ENCODE peak calls at places on chromosomes 1 and 21, in eight cellular contexts. One of them, this sample, is unnamed. For H3K27me3 and H3K4me1, the result is how much of the 10 kb centered on the place peaks cover.

GRCh38 chr1:27945020-27945419 is 10.2 kb downstream of the SMPDL3B start:
- DNase-seq in small intestine: no peak
- DNase-seq in aorta: no peak
- DNase-seq in testis: no peak
- DNase-seq in CD8-positive, alpha-beta memory T cell: no peak
- DNase-seq in CD8-positive, alpha-beta T cell: no peak
- DNase-seq in ovary: no peak
- DNase-seq in body of pancreas: no peak
- DNase-seq in this sample: no peak

GRCh38 chr1:212487286-212487685 is 54.6 kb downstream of the NENF start:
- DNase-seq in CD8-positive, alpha-beta T cell: no peak
- DNase-seq in small intestine: no peak
- DNase-seq in ovary: no peak
- DNase-seq in CD8-positive, alpha-beta memory T cell: no peak
- DNase-seq in body of pancreas: no peak
- DNase-seq in aorta: peak
- DNase-seq in testis: no peak
- DNase-seq in this sample: no peak

GRCh38 chr1:164725401-164725800 is 166.4 kb downstream of the PBX1 start:
- DNase-seq in aorta: no peak
- DNase-seq in CD8-positive, alpha-beta T cell: no peak
- DNase-seq in ovary: peak
- DNase-seq in body of pancreas: peak
- DNase-seq in CD8-positive, alpha-beta memory T cell: no peak
- DNase-seq in testis: no peak
- DNase-seq in small intestine: no peak
- DNase-seq in this sample: peak

GRCh38 chr1:52159033-52159789 is 17.3 kb downstream of the ZFYVE9 start:
- DNase-seq in aorta: no peak
- DNase-seq in ovary: no peak
- DNase-seq in testis: no peak
- DNase-seq in body of pancreas: no peak
- DNase-seq in CD8-positive, alpha-beta T cell: no peak
- DNase-seq in CD8-positive, alpha-beta memory T cell: no peak
- DNase-seq in small intestine: no peak
- DNase-seq in this sample: no peak

GRCh38 chr1:32334864-32335618 is 992 bp downstream of the MARCKSL1 start:
- DNase-seq in CD8-positive, alpha-beta memory T cell: peak
- DNase-seq in CD8-positive, alpha-beta T cell: peak
- DNase-seq in ovary: peak
- DNase-seq in aorta: peak
- DNase-seq in small intestine: peak
- DNase-seq in body of pancreas: peak
- DNase-seq in testis: no peak
- DNase-seq in this sample: peak

GRCh38 chr1:234696148-234696576 is 86.2 kb upstream of the IRF2BP2 start:
- DNase-seq in ovary: no peak
- DNase-seq in CD8-positive, alpha-beta T cell: no peak
- DNase-seq in CD8-positive, alpha-beta memory T cell: no peak
- DNase-seq in small intestine: no peak
- DNase-seq in testis: no peak
- DNase-seq in body of pancreas: no peak
- DNase-seq in aorta: no peak
- DNase-seq in this sample: no peak

GRCh38 chr21:33943293-33943692 is 27.7 kb upstream of the ATP5PO start:
- DNase-seq in body of pancreas: no peak
- DNase-seq in testis: no peak
- DNase-seq in ovary: no peak
- DNase-seq in CD8-positive, alpha-beta memory T cell: no peak
- DNase-seq in CD8-positive, alpha-beta T cell: no peak
- DNase-seq in aorta: no peak
- DNase-seq in small intestine: no peak
- DNase-seq in this sample: no peak

GRCh38 chr1:116334015-116334547 is 39.0 kb upstream of the ATP1A1 start:
- DNase-seq in body of pancreas: peak
- DNase-seq in testis: no peak
- DNase-seq in aorta: no peak
- DNase-seq in small intestine: peak
- DNase-seq in ovary: no peak
- DNase-seq in CD8-positive, alpha-beta T cell: no peak
- DNase-seq in CD8-positive, alpha-beta memory T cell: no peak
- DNase-seq in this sample: peak

GRCh38 chr1:165661691-165662090 is 30.7 kb downstream of the MGST3 start:
- DNase-seq in testis: no peak
- DNase-seq in CD8-positive, alpha-beta memory T cell: no peak
- DNase-seq in aorta: no peak
- DNase-seq in body of pancreas: no peak
- DNase-seq in ovary: no peak
- DNase-seq in small intestine: no peak
- DNase-seq in CD8-positive, alpha-beta T cell: no peak
- DNase-seq in this sample: no peak

GRCh38 chr1:72649974-72650373 is 367.6 kb upstream of the NEGR1 start:
- DNase-seq in CD8-positive, alpha-beta memory T cell: no peak
- DNase-seq in CD8-positive, alpha-beta T cell: no peak
- DNase-seq in ovary: no peak
- DNase-seq in aorta: no peak
- DNase-seq in testis: no peak
- DNase-seq in body of pancreas: no peak
- DNase-seq in small intestine: no peak
- DNase-seq in this sample: no peak

GRCh38 chr1:66182551-66183178 is 351.3 kb upstream of the SGIP1 start:
- DNase-seq in CD8-positive, alpha-beta T cell: peak
- DNase-seq in ovary: peak
- DNase-seq in body of pancreas: no peak
- DNase-seq in CD8-positive, alpha-beta memory T cell: no peak
- DNase-seq in aorta: no peak
- DNase-seq in testis: no peak
- DNase-seq in small intestine: peak
- DNase-seq in this sample: no peak

GRCh38 chr1:75937034-75937433 is 4.8 kb upstream of the ASB17 start:
- DNase-seq in CD8-positive, alpha-beta T cell: no peak
- DNase-seq in ovary: no peak
- DNase-seq in testis: no peak
- DNase-seq in CD8-positive, alpha-beta memory T cell: no peak
- DNase-seq in body of pancreas: no peak
- DNase-seq in small intestine: no peak
- DNase-seq in aorta: no peak
- DNase-seq in this sample: no peak

GRCh38 chr1:204746838-204747442 is 61.4 kb upstream of the LRRN2 start:
- DNase-seq in aorta: no peak
- DNase-seq in CD8-positive, alpha-beta T cell: peak
- DNase-seq in ovary: peak
- DNase-seq in testis: peak
- DNase-seq in CD8-positive, alpha-beta memory T cell: peak
- DNase-seq in body of pancreas: peak
- DNase-seq in small intestine: peak
- DNase-seq in this sample: peak

DNA sequence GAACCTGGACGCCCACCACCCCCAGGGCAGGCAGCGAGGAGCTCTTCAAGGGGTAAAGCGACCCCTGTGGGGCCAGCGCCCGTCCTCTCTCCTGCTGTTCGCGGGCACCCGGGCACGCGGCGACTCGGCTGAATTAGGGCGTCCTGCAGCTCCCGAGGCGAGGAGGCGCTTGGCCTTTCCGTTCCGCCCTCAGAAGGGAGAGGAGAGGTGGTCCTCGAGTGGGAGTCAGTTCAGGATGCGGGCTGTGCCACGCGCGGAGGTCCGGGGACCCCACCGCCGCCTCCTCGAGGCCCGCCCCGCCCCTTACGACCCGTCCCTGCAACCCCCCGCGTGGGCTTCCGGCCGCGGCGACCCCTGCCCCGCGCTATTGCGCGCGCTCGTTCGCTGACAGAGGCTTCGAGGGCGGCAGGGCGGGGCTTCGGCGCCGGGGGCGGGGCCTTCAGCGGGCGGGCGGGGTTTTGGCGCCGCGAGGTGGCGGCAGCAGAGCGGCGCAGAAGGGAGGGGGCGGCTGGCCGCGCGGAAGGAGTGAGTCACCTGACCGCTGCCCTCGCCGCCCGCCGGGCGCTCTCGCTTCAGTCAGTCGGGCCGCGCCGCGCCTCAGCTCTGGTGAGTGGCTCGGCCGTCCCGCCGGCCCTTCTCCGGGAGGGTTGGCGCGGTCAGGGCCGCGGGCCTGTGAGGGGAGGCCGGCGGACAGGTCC is at the start of gene BACH1:
- DNase-seq in CD8-positive, alpha-beta memory T cell: peak
- DNase-seq in ovary: peak
- DNase-seq in aorta: peak
- DNase-seq in body of pancreas: peak
- DNase-seq in testis: peak
- DNase-seq in small intestine: peak
- DNase-seq in CD8-positive, alpha-beta T cell: peak
- DNase-seq in this sample: peak
- H3K4me3 ChIP-seq in CD8-positive, alpha-beta memory T cell: peak
- H3K4me3 ChIP-seq in ovary: peak
- H3K4me3 ChIP-seq in aorta: peak
- H3K4me3 ChIP-seq in body of pancreas: peak
- H3K4me3 ChIP-seq in testis: peak
- H3K4me3 ChIP-seq in small intestine: peak
- H3K4me3 ChIP-seq in CD8-positive, alpha-beta T cell: peak
- H3K4me3 ChIP-seq in this sample: peak

GRCh38 chr1:109109906-109110305 is 4.0 kb upstream of the ELAPOR1 start:
- DNase-seq in testis: no peak
- DNase-seq in body of pancreas: no peak
- DNase-seq in CD8-positive, alpha-beta T cell: no peak
- DNase-seq in small intestine: no peak
- DNase-seq in CD8-positive, alpha-beta memory T cell: no peak
- DNase-seq in ovary: no peak
- DNase-seq in aorta: no peak
- DNase-seq in this sample: no peak
- H3K27me3 ChIP-seq in testis: under half
- H3K27me3 ChIP-seq in body of pancreas: under half
- H3K27me3 ChIP-seq in CD8-positive, alpha-beta T cell: under half
- H3K27me3 ChIP-seq in small intestine: under half
- H3K27me3 ChIP-seq in CD8-positive, alpha-beta memory T cell: under half
- H3K27me3 ChIP-seq in ovary: under half
- H3K27me3 ChIP-seq in aorta: under half
- H3K27me3 ChIP-seq in this sample: under half

GRCh38 chr1:10968411-10968826 is 44.0 kb upstream of the TARDBP start:
- DNase-seq in ovary: no peak
- DNase-seq in body of pancreas: peak
- DNase-seq in CD8-positive, alpha-beta T cell: no peak
- DNase-seq in aorta: no peak
- DNase-seq in CD8-positive, alpha-beta memory T cell: no peak
- DNase-seq in testis: peak
- DNase-seq in small intestine: peak
- DNase-seq in this sample: no peak
- H3K4me1 ChIP-seq in ovary: under half
- H3K4me1 ChIP-seq in body of pancreas: under half
- H3K4me1 ChIP-seq in CD8-positive, alpha-beta T cell: under half
- H3K4me1 ChIP-seq in aorta: under half
- H3K4me1 ChIP-seq in CD8-positive, alpha-beta memory T cell: under half
- H3K4me1 ChIP-seq in testis: under half
- H3K4me1 ChIP-seq in small intestine: under half
- H3K4me1 ChIP-seq in this sample: under half

GRCh38 chr1:160868141-160868540 is 5.5 kb upstream of the CD244 start:
- DNase-seq in testis: no peak
- DNase-seq in body of pancreas: no peak
- DNase-seq in ovary: no peak
- DNase-seq in CD8-positive, alpha-beta memory T cell: no peak
- DNase-seq in small intestine: no peak
- DNase-seq in CD8-positive, alpha-beta T cell: no peak
- DNase-seq in aorta: no peak
- DNase-seq in this sample: no peak
- H3K4me3 ChIP-seq in testis: no peak
- H3K4me3 ChIP-seq in body of pancreas: no peak
- H3K4me3 ChIP-seq in ovary: no peak
- H3K4me3 ChIP-seq in CD8-positive, alpha-beta memory T cell: no peak
- H3K4me3 ChIP-seq in small intestine: no peak
- H3K4me3 ChIP-seq in CD8-positive, alpha-beta T cell: no peak
- H3K4me3 ChIP-seq in aorta: no peak
- H3K4me3 ChIP-seq in this sample: no peak

DNA sequence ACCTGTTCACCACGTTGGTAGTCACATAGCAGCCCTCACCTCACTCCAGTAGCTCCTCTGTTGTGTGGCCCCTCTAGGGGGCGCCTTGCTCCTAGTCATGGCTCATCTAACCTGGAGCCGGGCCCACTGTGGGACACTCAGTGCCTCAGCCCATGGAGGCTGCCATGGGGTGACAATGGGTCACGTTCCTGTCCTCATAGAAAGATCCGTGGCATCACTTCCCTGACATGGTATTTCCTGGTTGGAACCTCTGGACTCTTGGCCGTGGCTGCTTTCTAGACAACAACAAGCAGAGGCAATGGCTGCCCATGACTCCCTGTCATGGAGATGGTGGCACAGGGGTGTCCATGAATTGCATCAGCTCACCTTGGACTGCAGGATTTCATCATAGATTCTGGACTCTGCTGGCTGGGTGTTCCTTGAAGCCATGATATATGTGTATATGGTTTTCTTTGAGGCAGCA is 27.5 kb upstream of the SLAMF6 start:
- DNase-seq in testis: no peak
- DNase-seq in aorta: no peak
- DNase-seq in small intestine: peak
- DNase-seq in CD8-positive, alpha-beta memory T cell: peak
- DNase-seq in body of pancreas: peak
- DNase-seq in ovary: no peak
- DNase-seq in CD8-positive, alpha-beta T cell: peak
- DNase-seq in this sample: peak
- H3K27me3 ChIP-seq in testis: under half
- H3K27me3 ChIP-seq in aorta: under half
- H3K27me3 ChIP-seq in small intestine: under half
- H3K27me3 ChIP-seq in CD8-positive, alpha-beta memory T cell: under half
- H3K27me3 ChIP-seq in body of pancreas: under half
- H3K27me3 ChIP-seq in ovary: under half
- H3K27me3 ChIP-seq in CD8-positive, alpha-beta T cell: under half
- H3K27me3 ChIP-seq in this sample: under half

GRCh38 chr1:2105781-2106524 is 55.7 kb downstream of the PRKCZ start:
- DNase-seq in CD8-positive, alpha-beta T cell: no peak
- DNase-seq in aorta: peak
- DNase-seq in body of pancreas: no peak
- DNase-seq in CD8-positive, alpha-beta memory T cell: no peak
- DNase-seq in ovary: no peak
- DNase-seq in small intestine: no peak
- DNase-seq in testis: no peak
- DNase-seq in this sample: peak
- H3K4me1 ChIP-seq in CD8-positive, alpha-beta T cell: under half
- H3K4me1 ChIP-seq in aorta: under half
- H3K4me1 ChIP-seq in body of pancreas: under half
- H3K4me1 ChIP-seq in CD8-positive, alpha-beta memory T cell: under half
- H3K4me1 ChIP-seq in ovary: under half
- H3K4me1 ChIP-seq in small intestine: under half
- H3K4me1 ChIP-seq in testis: under half
- H3K4me1 ChIP-seq in this sample: under half

DNA sequence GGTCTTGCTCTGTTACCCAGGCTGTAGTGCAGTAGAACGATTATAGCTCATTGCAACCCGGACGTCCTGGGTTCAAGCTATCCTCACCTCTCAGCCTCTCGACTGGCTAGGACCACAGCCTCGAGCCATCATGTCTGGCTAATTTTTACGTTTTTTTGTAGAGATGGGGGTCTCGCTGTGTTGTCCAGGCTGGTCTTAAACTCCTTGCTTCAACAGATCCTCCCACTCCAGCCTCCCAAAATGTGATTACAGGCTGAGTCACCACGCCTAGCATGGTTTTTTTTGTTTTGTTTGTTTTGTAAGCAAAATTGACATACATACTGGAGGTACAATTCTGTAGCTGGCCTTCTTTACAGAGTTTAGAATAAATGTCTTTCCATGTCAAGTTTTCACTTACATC is 994 bp upstream of the LAMTOR5 start:
- DNase-seq in testis: no peak
- DNase-seq in body of pancreas: no peak
- DNase-seq in small intestine: no peak
- DNase-seq in CD8-positive, alpha-beta memory T cell: no peak
- DNase-seq in ovary: no peak
- DNase-seq in CD8-positive, alpha-beta T cell: no peak
- DNase-seq in aorta: no peak
- DNase-seq in this sample: no peak
- H3K4me3 ChIP-seq in testis: peak
- H3K4me3 ChIP-seq in body of pancreas: no peak
- H3K4me3 ChIP-seq in small intestine: no peak
- H3K4me3 ChIP-seq in CD8-positive, alpha-beta memory T cell: peak
- H3K4me3 ChIP-seq in ovary: peak
- H3K4me3 ChIP-seq in CD8-positive, alpha-beta T cell: peak
- H3K4me3 ChIP-seq in aorta: no peak
- H3K4me3 ChIP-seq in this sample: peak